ENCODE peak calls at places on chromosomes 12 and 14, in six cellular contexts. S is A549, M is uterus, E is mucosa of descending colon, V is fibroblast of mammary gland, T is fibroblast of pulmonary artery. Z is an unnamed sample.

GRCh38 chr14:81388236-81388801 is 11.8 kb downstream of the STON2 start:
- DNase-seq in T (no peak), M (no peak), E (no peak), S (no peak), V (no peak), Z (no peak)

GRCh38 chr12:29980304-29980703 is 196.6 kb upstream of the TMTC1 start:
- DNase-seq in V (no peak), S (no peak), T (no peak), E (no peak), M (no peak), Z (no peak)

GRCh38 chr12:108966378-108967151 is 54.3 kb downstream of the SVOP start:
- DNase-seq in T (no peak), S (no peak), E (no peak), M (no peak), V (no peak), Z (no peak)

GRCh38 chr14:20679907-20680306 is 4.5 kb upstream of the RNASE4 start:
- DNase-seq in E (peak), V (peak), S (peak), M (no peak), T (peak), Z (peak)

GRCh38 chr12:75706786-75707605 is 195.6 kb upstream of the KRR1 start:
- DNase-seq in M (no peak), T (peak), V (peak), E (no peak), S (no peak), Z (peak)

GRCh38 chr14:74917646-74918081 is 5.4 kb downstream of the RPS6KL1 start:
- DNase-seq in M (peak), T (peak), E (no peak), V (peak), S (no peak), Z (no peak)

GRCh38 chr12:91921555-91921954 is 224.1 kb downstream of the BTG1 start:
- DNase-seq in M (no peak), V (no peak), T (no peak), E (no peak), S (no peak), Z (no peak)

GRCh38 chr12:51009038-51009437 is 17.1 kb downstream of the SLC11A2 start:
- DNase-seq in S (no peak), V (peak), M (peak), E (peak), T (peak), Z (no peak)

GRCh38 chr14:100538566-100539318 is 48.5 kb downstream of the BEGAIN start:
- DNase-seq in M (peak), E (peak), S (no peak), T (no peak), V (no peak), Z (peak)

GRCh38 chr12:124586756-124587155 is 19.3 kb upstream of the NCOR2 start:
- DNase-seq in S (no peak), V (no peak), M (no peak), E (peak), T (no peak), Z (no peak)

GRCh38 chr12:49017764-49018281 is 753 bp downstream of the PRKAG1 start:
- DNase-seq in T (peak), V (peak), E (no peak), M (peak), S (no peak), Z (no peak)

GRCh38 chr14:104130974-104131651 is 7.3 kb upstream of the KIF26A start:
- DNase-seq in E (peak), S (peak), T (peak), M (no peak), V (peak), Z (peak)

GRCh38 chr12:46110928-46111699 is 120.7 kb upstream of the SCAF11 start:
- DNase-seq in S (no peak), T (no peak), M (no peak), V (no peak), E (no peak), Z (no peak)
- TF ChIP-seq CTCF in S (no peak), T (no peak), M (no peak), V (peak), E (no peak), Z (no peak)

DNA sequence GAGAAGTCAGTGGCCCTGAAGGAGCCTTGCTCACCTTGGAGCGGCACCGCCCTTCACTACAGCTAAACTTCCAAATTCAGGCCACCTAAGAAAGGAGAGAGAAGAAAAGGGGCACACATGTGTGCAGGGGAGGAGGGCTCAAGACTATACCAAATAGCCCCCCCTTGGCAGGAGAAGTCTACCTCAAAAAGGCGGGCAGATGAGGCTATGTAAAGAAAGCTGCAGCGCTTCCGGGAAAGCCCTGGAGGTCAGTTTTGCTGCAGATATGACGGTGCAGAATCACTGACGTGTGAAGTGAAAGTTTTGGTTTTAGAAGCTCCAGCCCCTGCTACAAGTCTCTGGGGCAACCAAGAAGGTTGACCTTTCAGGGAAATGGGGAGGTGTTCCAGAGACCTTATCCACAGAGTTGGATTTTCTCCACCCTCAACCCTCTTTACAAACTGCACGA is 48.2 kb upstream of the PNMA1 start:
- DNase-seq in V (no peak), M (no peak), E (peak), T (no peak), S (peak), Z (no peak)
- H3K4me3 ChIP-seq in V (no peak), M (no peak), E (no peak), T (no peak), S (no peak), Z (no peak)

DNA sequence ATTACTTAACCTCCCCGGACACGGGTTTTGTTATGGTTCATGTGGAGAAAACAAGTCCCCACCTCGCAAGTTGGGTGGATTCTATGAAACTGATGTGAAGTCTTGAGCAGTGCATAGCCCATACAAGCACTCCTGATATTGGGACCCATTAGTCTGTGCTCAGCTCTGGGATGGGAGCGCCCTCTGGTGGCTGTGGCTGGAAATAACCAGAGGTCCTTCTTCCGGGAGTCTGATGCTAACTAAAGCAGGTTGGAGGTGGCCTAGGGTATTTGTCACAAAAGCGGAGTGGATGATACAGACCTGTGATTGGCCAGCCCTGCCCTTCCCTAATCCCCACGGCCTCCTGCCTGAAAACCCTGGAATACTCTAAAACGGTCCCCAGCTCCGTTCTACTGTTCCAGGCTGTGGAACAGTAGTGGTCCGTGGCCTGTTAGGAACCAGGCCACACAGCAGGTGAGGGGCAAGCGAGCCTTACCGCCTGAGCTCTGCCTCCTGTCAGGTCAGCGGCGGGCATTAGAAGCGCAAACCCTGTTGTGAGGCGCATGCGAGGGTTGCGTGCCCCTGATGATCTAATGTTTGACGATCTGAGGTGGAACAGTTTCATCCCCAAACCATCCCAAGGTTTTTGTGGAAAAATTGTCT is 6.4 kb downstream of the SLC48A1 start:
- DNase-seq in E (peak), T (peak), S (peak), V (peak), M (peak), Z (peak)
- TF ChIP-seq CTCF in E (peak), T (peak), S (peak), V (peak), M (peak), Z (peak)

GRCh38 chr12:55718650-55719275 is 1.4 kb upstream of the RDH5 start:
- DNase-seq in S (no peak), E (no peak), T (no peak), V (peak), M (no peak), Z (no peak)
- H3K4me3 ChIP-seq in S (no peak), E (no peak), T (no peak), V (no peak), M (no peak), Z (no peak)

Z was measured in BE2C.